ENCODE peak calls at places on chromosomes 7 and 10, in nine cellular contexts. A, O, L, M, S, Q, K, V and E are unnamed samples.

GRCh38 chr10:35016009-35016408 is 74.1 kb downstream of the CUL2 start:
- DNase-seq in K (no peak), M (no peak), Q (no peak), V (no peak), L (no peak), S (no peak), O (no peak), A (no peak), E (no peak)

GRCh38 chr10:27464993-27465392 is 39.1 kb upstream of the RAB18 start:
- DNase-seq in K (no peak), V (no peak), O (no peak), M (no peak), S (peak), A (no peak), L (peak), Q (no peak), E (no peak)

GRCh38 chr7:140235114-140235513 is 58.3 kb upstream of the KDM7A start:
- DNase-seq in S (no peak), L (no peak), K (no peak), Q (no peak), O (no peak), V (no peak), M (no peak), A (no peak), E (no peak)

GRCh38 chr7:71286336-71286735 is 154.4 kb downstream of the GALNT17 start:
- DNase-seq in L (no peak), K (no peak), S (no peak), O (no peak), M (no peak), A (no peak), Q (no peak), V (no peak), E (no peak)

GRCh38 chr10:124626759-124627380 is 117.3 kb downstream of the FAM53B start:
- DNase-seq in A (no peak), Q (no peak), L (peak), O (no peak), M (no peak), V (no peak), K (no peak), S (peak), E (no peak)

GRCh38 chr7:105649727-105650381 is 68.6 kb upstream of the EFCAB10 start:
- DNase-seq in M (no peak), L (no peak), Q (peak), O (no peak), S (no peak), A (no peak), K (no peak), V (peak), E (no peak)

GRCh38 chr7:70849580-70850235 is 282.2 kb upstream of the GALNT17 start:
- DNase-seq in S (no peak), O (no peak), V (no peak), M (no peak), A (no peak), L (no peak), Q (no peak), K (no peak), E (no peak)

GRCh38 chr7:156998988-156999610 is 11.4 kb downstream of the MNX1 start:
- DNase-seq in V (no peak), K (no peak), Q (no peak), O (no peak), S (no peak), M (no peak), A (no peak), L (no peak), E (no peak)

GRCh38 chr10:62632071-62632809 is 172.3 kb upstream of the ADO start:
- DNase-seq in O (no peak), S (peak), Q (no peak), M (no peak), A (no peak), K (peak), V (no peak), L (peak), E (peak)

GRCh38 chr7:28096713-28097112 is 83.9 kb downstream of the JAZF1 start:
- DNase-seq in S (peak), A (peak), O (peak), V (peak), K (peak), M (peak), L (peak), Q (peak), E (peak)

GRCh38 chr7:111730476-111731300 is 168.4 kb upstream of the IMMP2L start:
- DNase-seq in V (peak), M (peak), O (no peak), S (peak), A (no peak), L (peak), Q (peak), K (no peak), E (no peak)

GRCh38 chr7:50268990-50269389 is 35.5 kb upstream of the IKZF1 start:
- DNase-seq in M (no peak), K (no peak), V (no peak), A (no peak), O (no peak), Q (no peak), L (no peak), S (no peak), E (no peak)

GRCh38 chr10:60230892-60231291 is 158.8 kb downstream of the ANK3 start:
- DNase-seq in L (no peak), S (no peak), O (no peak), Q (peak), V (peak), K (no peak), A (no peak), M (no peak), E (no peak)

GRCh38 chr7:477626-478220 is 41.9 kb downstream of the PDGFA start:
- DNase-seq in A (no peak), K (peak), V (no peak), O (no peak), L (no peak), Q (peak), S (no peak), M (no peak), E (no peak)

GRCh38 chr7:18667466-18667865 is 171.9 kb downstream of the HDAC9 start:
- DNase-seq in Q (peak), S (no peak), K (no peak), M (no peak), O (no peak), A (peak), V (peak), L (no peak), E (no peak)

GRCh38 chr7:133053321-133053891 is 28.5 kb downstream of the CHCHD3 start:
- DNase-seq in S (no peak), M (no peak), O (no peak), Q (peak), K (no peak), A (no peak), V (peak), L (no peak), E (no peak)

GRCh38 chr10:123519861-123520260 is 146.3 kb upstream of the GPR26 start:
- DNase-seq in K (no peak), Q (no peak), L (no peak), V (no peak), M (no peak), O (peak), S (no peak), A (no peak), E (no peak)

GRCh38 chr10:70404906-70405824 is 1.2 kb downstream of the EIF4EBP2 start:
- DNase-seq in M (peak), L (peak), A (peak), Q (peak), S (peak), V (peak), K (peak), O (peak), E (no peak)

GRCh38 chr7:37405603-37406122 is 43.0 kb downstream of the ELMO1 start:
- DNase-seq in M (no peak), O (no peak), V (no peak), Q (no peak), K (peak), L (no peak), A (no peak), S (no peak), E (no peak)

GRCh38 chr10:98242823-98243222 is 25.2 kb downstream of the LOXL4 start:
- DNase-seq in V (peak), M (no peak), O (no peak), A (no peak), S (no peak), L (no peak), K (no peak), Q (peak), E (no peak)

GRCh38 chr7:44561962-44562621 is 11.6 kb downstream of the DDX56 start:
- DNase-seq in M (no peak), K (no peak), V (peak), Q (peak), A (no peak), S (no peak), L (no peak), O (no peak), E (no peak)

GRCh38 chr7:137935849-137936508 is 65.9 kb downstream of the CREB3L2 start:
- DNase-seq in S (no peak), L (peak), O (no peak), M (no peak), K (no peak), A (no peak), V (no peak), Q (no peak), E (no peak)